ENCODE peak calls at places on chromosomes 11 and 22, in six cellular contexts. V is brain microvascular endothelial cell, C is fibroblast of lung, E is neural progenitor cell, M is PC-3, X is transverse colon. I is an unnamed sample. For H3K27me3, the result is how much of the 10 kb centered on the place peaks cover.

GRCh38 chr11:70483077-70483861 is 84.9 kb downstream of the CTTN start:
- DNase-seq in V (peak), C (peak), E (no peak), M (peak), X (peak), I (peak)

GRCh38 chr11:1305063-1305495 is 4.4 kb downstream of the TOLLIP start:
- DNase-seq in V (no peak), C (no peak), E (no peak), M (no peak), X (no peak), I (no peak)

GRCh38 chr22:27477171-27477570 is 324.4 kb downstream of the MN1 start:
- DNase-seq in V (no peak), C (no peak), E (no peak), M (no peak), X (no peak), I (no peak)

GRCh38 chr11:83809274-83809673 is 523.1 kb upstream of the CCDC90B start:
- DNase-seq in V (no peak), C (no peak), E (no peak), M (no peak), X (no peak), I (no peak)

GRCh38 chr11:13228569-13228968 is 49.0 kb upstream of the BMAL1 start:
- DNase-seq in V (no peak), C (no peak), E (no peak), M (no peak), X (no peak), I (no peak)

GRCh38 chr11:119376197-119376847 is 5.2 kb downstream of the USP2 start:
- DNase-seq in V (no peak), C (no peak), E (peak), M (no peak), X (no peak), I (no peak)

GRCh38 chr22:44031111-44031963 is 7.2 kb downstream of the PARVB start:
- DNase-seq in V (no peak), C (no peak), E (no peak), M (no peak), X (no peak), I (no peak)

GRCh38 chr11:99418927-99419707 is 398.4 kb downstream of the CNTN5 start:
- DNase-seq in V (peak), C (peak), E (peak), M (peak), X (no peak), I (no peak)

GRCh38 chr22:29647954-29648737 is 44.7 kb downstream of the NF2 start:
- DNase-seq in V (no peak), C (no peak), E (no peak), M (no peak), X (no peak), I (no peak)

GRCh38 chr11:32893947-32894827 is 1.6 kb downstream of the QSER1 start:
- DNase-seq in V (peak), C (peak), E (peak), M (peak), X (peak), I (peak)

GRCh38 chr11:75302346-75302745 is 49.1 kb downstream of the ARRB1 start:
- DNase-seq in V (no peak), C (no peak), E (no peak), M (no peak), X (no peak), I (no peak)

DNA sequence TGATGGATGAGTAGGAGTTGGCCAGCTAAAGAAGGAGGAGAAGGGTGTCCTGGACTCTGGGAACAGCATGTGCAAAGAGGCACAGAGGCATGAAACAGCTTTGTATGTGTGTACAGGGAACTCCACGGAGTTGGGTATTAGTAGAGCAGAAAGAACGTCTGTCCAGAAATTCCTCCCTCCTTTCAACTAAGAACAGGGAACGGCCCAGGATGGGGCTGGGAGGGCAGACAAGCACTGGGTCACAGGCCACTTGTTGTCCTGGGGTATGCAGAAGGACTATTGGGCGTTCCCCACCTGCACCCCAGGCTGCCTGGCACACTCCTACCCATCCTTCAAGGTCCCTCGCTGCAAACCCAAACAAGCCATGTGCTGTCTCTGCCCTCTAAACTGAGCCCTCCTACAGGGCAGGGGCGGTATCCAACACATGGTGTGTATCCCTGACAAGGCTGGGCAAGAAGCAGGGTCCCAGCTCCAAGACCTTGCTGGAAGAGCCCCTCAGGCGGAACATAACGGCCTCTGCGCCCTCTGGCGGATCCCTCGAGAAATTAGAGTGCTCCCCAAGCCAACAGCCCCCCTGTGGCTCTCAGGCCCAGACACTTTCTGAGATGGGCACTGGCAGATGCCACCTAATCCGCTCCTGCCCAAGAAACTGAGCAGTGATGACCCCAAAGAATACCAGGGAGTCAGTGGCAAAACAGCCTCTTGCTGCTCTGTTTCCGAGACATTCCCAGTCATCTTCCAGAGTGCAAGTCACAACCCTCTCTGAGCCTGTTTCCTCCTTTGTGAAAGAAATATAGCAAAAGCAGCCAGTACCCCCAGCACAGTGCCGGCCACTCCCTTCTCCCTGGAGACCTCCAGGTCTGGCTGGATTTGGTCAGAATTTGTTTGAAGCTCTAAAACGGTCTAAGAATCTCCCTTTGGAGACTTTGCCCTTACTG is 1.6 kb upstream of the ELFN2 start:
- DNase-seq in V (no peak), C (peak), E (peak), M (no peak), X (peak), I (peak)
- H3K27me3 ChIP-seq in V (under half), C (under half), E (half or more), M (under half), X (half or more), I (under half)

GRCh38 chr11:68136866-68137265 is 15.7 kb upstream of the CHKA start:
- DNase-seq in V (no peak), C (no peak), E (no peak), M (no peak), X (no peak), I (no peak)

GRCh38 chr11:68138256-68138655 is 17.1 kb upstream of the CHKA start:
- DNase-seq in V (no peak), C (no peak), E (no peak), M (no peak), X (no peak), I (no peak)

GRCh38 chr11:68135161-68135560 is 14.0 kb upstream of the CHKA start:
- DNase-seq in V (no peak), C (no peak), E (no peak), M (no peak), X (no peak), I (peak)

GRCh38 chr11:68139395-68139794 is 18.2 kb upstream of the CHKA start:
- DNase-seq in V (no peak), C (no peak), E (no peak), M (no peak), X (no peak), I (no peak)

DNA sequence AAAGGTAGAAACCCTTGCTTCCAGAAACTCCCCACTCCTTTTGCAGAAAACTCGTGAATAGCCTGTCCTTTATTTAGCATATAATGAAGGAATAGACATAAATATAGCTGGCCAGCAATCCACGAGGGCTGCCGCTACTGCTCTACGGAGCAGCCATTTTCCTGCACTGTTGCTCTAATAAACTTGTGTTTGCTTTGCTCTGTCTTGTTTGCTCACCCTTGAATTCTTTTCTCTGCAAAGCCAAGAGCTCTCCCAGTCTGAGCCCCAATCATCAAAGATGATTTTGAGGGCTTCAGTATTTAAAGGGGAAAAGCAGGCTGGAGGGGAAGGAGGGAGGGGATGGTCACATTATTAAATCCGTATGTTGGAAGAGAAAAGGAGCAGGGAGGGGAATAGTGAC is 16.6 kb upstream of the CHKA start:
- DNase-seq in V (no peak), C (no peak), E (no peak), M (no peak), X (no peak), I (no peak)
- H3K4me3 ChIP-seq in V (no peak), C (no peak), E (no peak), M (peak), X (peak), I (no peak)

DNA sequence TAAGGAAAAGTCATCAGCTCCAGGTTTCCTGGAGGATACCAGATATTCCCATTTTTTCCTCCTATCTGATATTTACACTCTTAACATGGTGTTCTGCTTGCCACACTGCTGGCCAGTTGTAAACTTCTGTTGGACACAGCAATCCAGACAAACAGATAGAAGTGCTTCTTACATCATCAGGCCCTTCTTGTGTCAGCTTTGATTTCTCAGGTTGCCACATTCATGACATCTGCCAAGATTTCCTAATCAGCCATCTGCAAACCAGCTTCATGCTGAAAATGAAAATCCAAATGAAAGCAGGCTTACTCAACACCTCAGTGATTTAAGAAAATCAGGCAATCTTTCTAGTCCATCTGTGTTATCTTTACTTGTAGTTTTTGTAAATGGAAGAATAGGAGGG is 255.8 kb upstream of the POU2AF2 start:
- DNase-seq in V (no peak), C (peak), E (no peak), M (no peak), X (peak), I (no peak)
- H3K27me3 ChIP-seq in V (under half), C (under half), E (under half), M (under half), X (under half), I (under half)

GRCh38 chr11:67264260-67264659 is 2.0 kb upstream of the GRK2 start:
- DNase-seq in V (no peak), C (no peak), E (no peak), M (no peak), X (no peak), I (no peak)

GRCh38 chr11:67264886-67265632 is 1.2 kb upstream of the GRK2 start:
- DNase-seq in V (no peak), C (no peak), E (no peak), M (no peak), X (no peak), I (no peak)

GRCh38 chr11:67261635-67261941 is 4.7 kb upstream of the GRK2 start:
- DNase-seq in V (no peak), C (no peak), E (no peak), M (no peak), X (no peak), I (no peak)

GRCh38 chr11:67261942-67262681 is 4.2 kb upstream of the GRK2 start:
- DNase-seq in V (no peak), C (no peak), E (no peak), M (no peak), X (peak), I (no peak)

DNA sequence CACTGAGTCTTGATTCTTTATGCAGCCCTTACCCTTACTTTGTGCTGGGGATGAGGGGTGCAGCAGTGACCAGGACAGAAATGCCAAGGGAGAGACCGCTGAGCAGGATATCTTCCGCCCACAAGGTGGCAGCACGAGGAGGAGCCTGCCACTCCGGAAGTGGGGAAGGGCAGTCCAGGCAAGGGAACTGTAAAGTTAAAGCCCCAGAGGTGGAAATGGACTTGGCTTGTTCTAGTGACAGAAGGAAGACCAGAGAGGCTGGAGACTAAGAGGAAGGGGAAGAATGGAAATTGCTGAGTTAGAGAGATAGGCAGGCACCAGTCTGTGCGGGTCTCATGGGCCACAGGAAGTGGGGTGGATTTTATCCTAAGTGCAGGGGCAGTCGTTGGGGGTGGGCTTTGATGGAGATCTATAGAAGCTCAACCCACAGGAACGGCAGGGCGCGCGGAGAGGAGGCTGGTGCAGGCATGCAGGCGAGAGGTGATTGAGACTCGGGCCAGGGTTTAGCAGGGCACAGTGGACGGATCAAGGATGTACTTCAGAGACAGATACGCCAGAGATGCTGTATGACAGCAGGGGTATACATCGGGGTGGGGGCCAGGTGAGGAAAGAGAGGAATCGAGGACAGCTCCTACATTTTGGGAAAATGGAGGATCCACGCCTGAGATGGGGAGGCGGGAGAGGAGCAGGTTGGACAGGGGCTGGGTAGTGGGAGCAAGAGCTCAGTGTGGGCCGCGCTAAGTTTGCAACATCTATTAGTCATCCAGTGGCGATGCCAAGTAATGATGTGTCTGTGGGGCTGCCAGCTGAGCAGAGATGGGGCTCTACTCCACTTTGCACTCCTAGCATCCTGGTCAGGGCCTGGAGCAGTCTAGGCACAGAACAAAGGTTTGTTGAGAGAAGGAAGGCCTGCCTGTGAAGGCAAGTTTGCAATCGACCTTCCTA is 3.3 kb upstream of the GRK2 start:
- DNase-seq in V (peak), C (peak), E (peak), M (peak), X (peak), I (peak)
- H3K4me3 ChIP-seq in V (no peak), C (no peak), E (no peak), M (no peak), X (no peak), I (no peak)

DNA sequence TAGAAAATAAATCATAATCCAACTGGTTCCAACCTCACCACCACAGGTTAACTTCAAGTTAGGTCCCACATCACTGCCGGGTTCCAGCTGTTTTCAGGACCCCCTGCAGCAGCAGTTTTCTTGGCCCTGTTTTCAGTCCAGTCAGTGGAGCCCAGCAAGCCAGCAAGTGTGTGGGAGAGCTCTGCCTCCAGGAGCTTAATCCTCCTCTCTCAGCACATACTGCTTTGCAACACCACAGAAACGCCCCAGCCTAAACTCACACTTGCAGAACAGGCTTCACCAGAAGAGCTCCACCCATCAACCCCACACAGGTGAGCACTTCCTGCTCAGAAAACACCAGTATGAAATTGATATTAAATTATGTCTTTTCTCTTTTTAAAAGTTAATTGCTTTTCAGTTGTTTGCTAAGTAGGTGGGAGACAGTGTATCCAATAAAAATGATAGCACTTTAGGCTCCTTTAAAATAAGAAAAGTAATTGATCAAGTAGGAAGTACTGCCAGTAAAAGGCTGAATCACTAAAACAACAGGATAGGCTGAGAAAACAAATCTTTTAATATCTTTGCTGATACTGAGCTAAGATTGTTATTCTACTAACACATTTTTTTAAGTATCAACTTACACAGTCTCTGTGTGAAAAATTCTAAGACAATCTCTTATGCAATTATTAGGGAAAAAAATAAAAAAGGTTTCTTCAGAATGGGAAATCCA is 81.5 kb upstream of the TP53AIP1 start:
- DNase-seq in V (peak), C (peak), E (peak), M (peak), X (peak), I (no peak)
- H3K27me3 ChIP-seq in V (under half), C (under half), E (under half), M (under half), X (under half), I (under half)

DNA sequence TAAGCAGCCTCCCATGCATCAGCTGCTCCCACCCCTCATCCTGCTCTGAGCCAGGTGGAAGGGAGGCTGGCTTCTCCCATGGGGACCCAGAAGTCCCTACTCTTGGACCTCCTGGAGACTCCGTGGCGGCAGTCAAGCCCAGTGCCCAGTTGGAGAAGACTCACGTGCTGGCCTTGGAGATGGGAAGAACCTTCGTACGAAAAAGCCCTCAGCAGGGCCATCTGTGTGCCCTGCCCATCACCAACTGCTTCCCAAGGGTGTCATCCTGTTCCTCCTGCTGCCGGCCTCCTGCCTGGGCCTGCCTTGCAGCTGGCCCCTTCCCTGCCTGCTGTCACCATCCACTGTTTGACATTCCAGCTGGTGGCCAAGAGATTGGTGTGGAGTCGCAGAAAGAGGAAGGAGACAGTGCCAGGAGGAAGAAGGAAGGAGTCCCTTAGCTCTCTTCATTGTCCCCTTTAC is 28.0 kb downstream of the ARHGAP1 start:
- DNase-seq in V (no peak), C (no peak), E (no peak), M (no peak), X (no peak), I (no peak)
- H3K4me3 ChIP-seq in V (no peak), C (no peak), E (no peak), M (no peak), X (no peak), I (no peak)

DNA sequence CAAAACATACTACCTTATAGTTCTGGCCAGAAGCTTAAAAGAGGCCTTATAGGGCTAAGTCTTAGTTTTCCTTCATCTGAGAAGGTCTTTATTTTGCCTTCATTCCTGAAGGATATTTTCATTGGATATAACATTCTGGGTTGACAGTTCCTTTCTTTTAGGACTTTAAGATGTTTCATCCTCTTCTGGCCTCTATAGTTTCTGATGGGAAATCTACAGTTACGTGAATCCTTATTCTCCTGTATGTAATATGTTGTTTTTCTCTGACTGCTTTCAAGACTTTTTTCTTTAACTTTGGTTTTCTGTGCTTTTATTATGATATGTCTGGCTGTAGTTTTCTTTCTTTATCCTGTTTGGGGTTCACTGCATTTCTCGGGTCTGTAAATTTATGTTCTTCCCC is 48.2 kb downstream of the BCR start:
- DNase-seq in V (no peak), C (no peak), E (no peak), M (no peak), X (no peak), I (no peak)
- H3K27me3 ChIP-seq in V (under half), C (under half), E (under half), M (under half), X (under half), I (under half)